ENCODE peak calls at places on chromosomes 12 and 14, in five cellular contexts. L is endothelial cell of umbilical vein; Z is nephron progenitor cell; X is stimulated activated CD8-positive, alpha-beta memory T cell treated with anti-CD3 and anti-CD28 coated beads, Interleukin-15, amount 100 ng/mL, for 24 hours; C is GM10248. F is an unnamed sample.

GRCh38 chr12:55899035-55899434 is 28.7 kb downstream of the PYM1 start:
- DNase-seq in C (no peak), L (no peak), Z (no peak), X (no peak), F (no peak)

GRCh38 chr12:48969847-48970701 is 1.5 kb downstream of the WNT10B start:
- DNase-seq in Z (peak; percentile 68), L (no peak), X (no peak), C (peak; percentile 66), F (no peak)

GRCh38 chr12:27751386-27752047 is 28.5 kb upstream of the KLHL42 start:
- DNase-seq in C (no peak), X (no peak), Z (no peak), L (no peak), F (no peak)

GRCh38 chr12:1559729-1560128 is 34.7 kb downstream of the FBXL14 start:
- DNase-seq in L (no peak), Z (no peak), X (no peak), C (no peak), F (no peak)

GRCh38 chr12:12776261-12776660 is 9.2 kb upstream of the APOLD1 start:
- DNase-seq in C (no peak), L (peak; percentile 95), Z (no peak), X (no peak), F (no peak)

GRCh38 chr14:33564774-33565630 is 385.9 kb downstream of the EGLN3 start:
- DNase-seq in C (peak; percentile 18), X (no peak), Z (no peak), L (peak; percentile 98), F (no peak)

GRCh38 chr14:99672506-99673327 is 11.4 kb upstream of the CYP46A1 start:
- DNase-seq in Z (no peak), C (peak; percentile 47), X (no peak), L (no peak), F (no peak)

GRCh38 chr14:54148251-54148650 is 191.6 kb upstream of the BMP4 start:
- DNase-seq in X (no peak), L (no peak), C (no peak), Z (no peak), F (no peak)

GRCh38 chr12:99390707-99391106 is 256.8 kb upstream of the GARIN6 start:
- DNase-seq in X (no peak), C (peak; percentile 19), Z (peak; percentile 49), L (no peak), F (no peak)

GRCh38 chr12:94276725-94277124 is 128.3 kb downstream of the PLXNC1 start:
- DNase-seq in C (no peak), L (no peak), X (no peak), Z (no peak), F (no peak)

GRCh38 chr12:49129332-49130150 is 1.7 kb downstream of the TUBA1B start:
- DNase-seq in C (no peak), Z (no peak), X (no peak), L (no peak), F (no peak)

F was measured in SIG-M5.